ENCODE peak calls at places on chromosomes 13 and 19, in eight cellular contexts. J is foreskin fibroblast, K is adrenal gland, G is A549, H is upper lobe of right lung, Q is cardiac muscle cell, I is neural crest cell, R is GM12865. C is an unnamed sample.

GRCh38 chr19:28446511-28446910 is 766.4 kb downstream of the UQCRFS1 start:
- DNase-seq in H (no peak), Q (no peak), G (no peak), I (no peak), J (no peak), R (no peak), K (no peak), C (no peak)

GRCh38 chr13:94550030-94550738 is 45.8 kb downstream of the TGDS start:
- DNase-seq in J (peak), R (no peak), Q (no peak), I (no peak), K (peak), G (peak), H (no peak), C (no peak)

GRCh38 chr13:75372517-75372916 is 109.5 kb downstream of the TBC1D4 start:
- DNase-seq in J (peak), I (peak), Q (peak), K (no peak), G (peak), R (peak), H (no peak), C (no peak)

GRCh38 chr13:63636231-63636993 is 2220.8 kb upstream of the PCDH20 start:
- DNase-seq in H (no peak), J (no peak), G (peak), I (no peak), K (no peak), Q (no peak), R (peak), C (no peak)

GRCh38 chr13:62387642-62388041 is 972.0 kb upstream of the PCDH20 start:
- DNase-seq in R (peak), H (no peak), K (no peak), G (no peak), I (no peak), J (no peak), Q (no peak), C (no peak)

GRCh38 chr13:99386911-99387788 is 80.0 kb upstream of the GPR183 start:
- DNase-seq in Q (peak), G (peak), J (no peak), H (peak), I (peak), R (peak), K (peak), C (peak)

GRCh38 chr13:52344108-52344507 is 61.9 kb downstream of the THSD1 start:
- DNase-seq in J (no peak), R (no peak), G (no peak), I (no peak), K (no peak), H (no peak), Q (no peak), C (no peak)

GRCh38 chr13:108961542-108962125 is 332.2 kb downstream of the MYO16 start:
- DNase-seq in Q (peak), J (peak), K (no peak), G (peak), I (no peak), R (peak), H (no peak), C (no peak)

GRCh38 chr13:69180025-69180424 is 927.6 kb upstream of the ATXN8OS start:
- DNase-seq in G (no peak), I (no peak), Q (no peak), K (no peak), J (no peak), R (no peak), H (no peak), C (no peak)

GRCh38 chr13:28631792-28632191 is 27.1 kb upstream of the POMP start:
- DNase-seq in R (no peak), J (no peak), Q (no peak), I (no peak), H (no peak), G (no peak), K (no peak), C (no peak)

GRCh38 chr19:45451181-45451849 is 16.5 kb upstream of the FOSB start:
- DNase-seq in J (peak), H (no peak), Q (no peak), K (no peak), G (no peak), R (peak), I (no peak), C (no peak)

GRCh38 chr13:49240017-49240416 is 7.7 kb upstream of the CDADC1 start:
- DNase-seq in R (peak), H (no peak), I (no peak), K (peak), G (no peak), J (no peak), Q (peak), C (no peak)

GRCh38 chr13:22235285-22235949 is 564.5 kb downstream of the FGF9 start:
- DNase-seq in R (no peak), K (no peak), I (no peak), G (no peak), H (no peak), Q (peak), J (no peak), C (no peak)

GRCh38 chr13:87671031-87671823 is at the start of gene SLITRK5:
- DNase-seq in G (peak), J (peak), I (peak), H (peak), Q (peak), R (peak), K (peak), C (peak)

GRCh38 chr19:21092107-21092506 is 10.1 kb downstream of the ZNF714 start:
- DNase-seq in I (no peak), K (no peak), Q (no peak), H (no peak), G (no peak), J (no peak), R (no peak), C (no peak)

GRCh38 chr19:10885241-10886169 is 14.2 kb downstream of the CARM1 start:
- DNase-seq in J (no peak), H (no peak), K (no peak), Q (no peak), G (no peak), R (no peak), I (no peak), C (no peak)

GRCh38 chr19:19461671-19462622 is 53.4 kb downstream of the TSSK6 start:
- DNase-seq in G (no peak), I (peak), H (peak), Q (peak), J (peak), R (no peak), K (peak), C (no peak)

GRCh38 chr19:6414033-6414643 is 10.5 kb downstream of the KHSRP start:
- DNase-seq in K (no peak), R (no peak), Q (no peak), G (no peak), H (no peak), I (no peak), J (no peak), C (peak)
- TF ChIP-seq CTCF in K (no peak), R (no peak), Q (no peak), G (no peak), H (no peak), I (no peak), J (no peak), C (no peak)

DNA sequence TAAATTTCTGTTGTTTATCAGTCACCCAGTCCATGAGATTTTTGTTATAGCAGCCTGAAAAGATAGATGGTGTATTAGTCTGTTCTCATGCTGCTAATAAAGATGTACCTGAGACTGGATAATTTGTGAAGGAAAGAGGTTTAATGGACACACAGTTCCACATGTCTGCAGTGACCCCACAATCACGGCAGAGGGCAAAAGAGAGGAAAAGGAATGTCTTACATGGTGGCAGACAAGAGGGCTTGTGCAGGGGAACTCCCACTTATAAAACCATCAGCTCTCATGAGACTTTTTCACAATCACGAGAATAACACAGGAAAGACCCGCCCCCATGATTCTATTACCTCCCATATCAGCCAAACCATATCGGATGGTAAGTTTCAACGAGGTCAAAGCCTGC is 309.2 kb downstream of the LIG4 start:
- DNase-seq in R (no peak), I (no peak), G (no peak), J (no peak), H (no peak), Q (no peak), K (no peak), C (no peak)
- TF ChIP-seq CTCF in R (no peak), I (no peak), G (no peak), J (no peak), H (no peak), Q (no peak), K (no peak), C (no peak)

GRCh38 chr13:46286972-46287371 is 75.2 kb downstream of the LRRC63 start:
- DNase-seq in Q (no peak), K (no peak), I (no peak), J (no peak), H (no peak), G (no peak), R (no peak), C (no peak)

GRCh38 chr13:46288570-46289259 is 77.0 kb downstream of the LRRC63 start:
- DNase-seq in Q (peak), I (no peak), H (no peak), J (no peak), R (peak), K (no peak), G (peak), C (no peak)

GRCh38 chr13:46289260-46289955 is 77.7 kb downstream of the LRRC63 start:
- DNase-seq in G (no peak), K (no peak), R (peak), I (no peak), Q (no peak), H (no peak), J (no peak), C (no peak)
- TF ChIP-seq CTCF in G (no peak), K (no peak), R (no peak), I (no peak), Q (no peak), H (no peak), J (no peak), C (no peak)

GRCh38 chr13:112587359-112587766 is 590 bp downstream of the TUBGCP3 start:
- DNase-seq in G (peak), I (peak), H (peak), Q (peak), R (peak), K (peak), J (peak), C (peak)
- TF ChIP-seq CTCF in G (no peak), I (no peak), H (no peak), Q (peak), R (no peak), K (no peak), J (no peak), C (peak)

DNA sequence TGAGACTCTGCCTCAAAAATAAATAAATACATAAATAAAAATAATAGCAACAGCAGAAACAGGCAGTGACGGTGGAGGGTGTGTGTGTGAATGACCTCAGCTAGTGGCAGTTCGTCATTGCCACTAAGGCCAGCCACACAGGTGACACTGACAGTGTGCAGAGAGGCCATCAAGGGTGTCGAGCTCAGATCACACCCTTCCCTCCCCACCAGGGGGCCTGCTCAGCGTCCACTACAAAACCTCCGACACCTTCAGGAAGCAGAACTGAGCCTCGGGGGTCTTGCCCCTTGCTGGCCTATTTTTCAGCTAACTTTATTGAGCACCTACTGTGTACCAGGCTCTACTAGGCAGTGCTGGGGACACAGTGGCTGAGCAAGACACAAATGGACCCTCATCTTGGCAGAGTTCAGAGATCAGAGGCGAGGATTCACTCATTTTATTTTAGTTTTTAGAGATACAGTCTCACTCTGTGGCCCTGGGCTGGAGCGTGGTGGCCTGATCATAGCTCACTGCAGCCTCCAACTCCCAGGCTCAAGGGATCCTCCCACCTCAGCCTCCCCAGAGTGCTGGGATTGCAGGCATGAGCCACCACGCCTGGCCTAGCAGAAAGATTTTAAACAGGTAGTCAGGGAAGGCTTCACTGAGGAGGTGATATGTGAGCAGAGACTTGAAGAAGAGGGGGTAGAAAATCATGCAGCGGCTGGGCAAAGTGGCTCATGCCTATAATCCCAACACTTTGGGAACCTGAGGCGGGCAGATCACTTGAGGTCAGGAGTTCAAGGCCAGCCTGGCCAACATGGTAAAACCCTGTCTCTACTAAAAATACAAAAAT is 30.3 kb upstream of the SEMA6B start:
- DNase-seq in J (no peak), I (peak), G (no peak), Q (peak), K (no peak), H (no peak), R (peak), C (no peak)
- TF ChIP-seq CTCF in J (peak), I (peak), G (peak), Q (peak), K (peak), H (peak), R (peak), C (peak)